ENCODE peak calls at places on chromosomes 1 and 21, in five cellular contexts. I, R, E, B and F are unnamed samples.
A peak's percentile ranks its signal among the peaks of the same experiment; 100 is the strongest.

GRCh38 chr21:26686278-26686677 is 113.2 kb upstream of the CYYR1 start:
- DNase-seq in I (no peak), R (no peak), E (no peak), B (no peak), F (peak; percentile 20)

GRCh38 chr1:102699524-102699923 is 408.8 kb downstream of the COL11A1 start:
- DNase-seq in I (no peak), R (no peak), E (no peak), B (no peak), F (no peak)

GRCh38 chr1:178263341-178263740 is 169.4 kb downstream of the RASAL2 start:
- DNase-seq in I (no peak), R (no peak), E (no peak), B (no peak), F (no peak)

GRCh38 chr1:94672001-94672400 is 130.4 kb upstream of the F3 start:
- DNase-seq in I (no peak), R (no peak), E (no peak), B (no peak), F (no peak)

GRCh38 chr1:161044535-161044907 is 1.3 kb downstream of the USF1 start:
- DNase-seq in I (no peak), R (no peak), E (no peak), B (no peak), F (no peak)

GRCh38 chr1:192839164-192840066 is 30.6 kb downstream of the RGS2 start:
- DNase-seq in I (no peak), R (no peak), E (no peak), B (no peak), F (no peak)

GRCh38 chr1:221543529-221544120 is 198.3 kb downstream of the DUSP10 start:
- DNase-seq in I (no peak), R (no peak), E (peak; percentile 2), B (no peak), F (peak; percentile 32)

GRCh38 chr21:36820176-36821031 is 121.5 kb downstream of the SIM2 start:
- DNase-seq in I (peak; percentile 21), R (no peak), E (no peak), B (no peak), F (peak; percentile 13)

GRCh38 chr1:9849691-9850441 is 26.1 kb upstream of the CLSTN1 start:
- DNase-seq in I (no peak), R (peak; percentile 51), E (no peak), B (no peak), F (no peak)

GRCh38 chr1:21910528-21911204 is 26.4 kb downstream of the HSPG2 start:
- DNase-seq in I (no peak), R (no peak), E (no peak), B (no peak), F (no peak)

GRCh38 chr1:92749024-92749634 is 35.8 kb downstream of the EVI5 start:
- DNase-seq in I (no peak), R (peak; percentile 40), E (peak; percentile 51), B (peak; percentile 62), F (peak; percentile 13)

GRCh38 chr1:210372491-210372890 is 43.8 kb downstream of the HHAT start:
- DNase-seq in I (no peak), R (no peak), E (no peak), B (no peak), F (no peak)

GRCh38 chr1:49597436-49597835 is 426.3 kb downstream of the AGBL4 start:
- DNase-seq in I (no peak), R (no peak), E (no peak), B (no peak), F (no peak)

GRCh38 chr1:117092594-117092993 is 29.0 kb downstream of the TRIM45 start:
- DNase-seq in I (no peak), R (no peak), E (no peak), B (no peak), F (no peak)

GRCh38 chr1:115065021-115065420 is 24.3 kb downstream of the TSPAN2 start:
- DNase-seq in I (no peak), R (no peak), E (no peak), B (no peak), F (no peak)

GRCh38 chr1:229643996-229644748 is 18.1 kb downstream of the URB2 start:
- DNase-seq in I (no peak), R (no peak), E (no peak), B (no peak), F (no peak)

GRCh38 chr1:214475331-214475730 is 76.1 kb downstream of the PTPN14 start:
- DNase-seq in I (no peak), R (no peak), E (no peak), B (no peak), F (no peak)

GRCh38 chr1:158075078-158075477 is 81.6 kb downstream of the KIRREL1 start:
- DNase-seq in I (no peak), R (no peak), E (no peak), B (no peak), F (no peak)

GRCh38 chr21:41786521-41786987 is 19.7 kb upstream of the RIPK4 start:
- DNase-seq in I (no peak), R (no peak), E (no peak), B (no peak), F (no peak)

GRCh38 chr1:150151291-150152181 is 1.8 kb downstream of the PLEKHO1 start:
- DNase-seq in I (no peak), R (no peak), E (no peak), B (no peak), F (no peak)

GRCh38 chr1:56995414-56996100 is 29.7 kb upstream of the C8B start:
- DNase-seq in I (no peak), R (no peak), E (no peak), B (no peak), F (no peak)

GRCh38 chr21:37429356-37429755 is 62.8 kb downstream of the DYRK1A start:
- DNase-seq in I (no peak), R (no peak), E (no peak), B (no peak), F (no peak)

GRCh38 chr1:167499657-167500056 is 18.7 kb downstream of the CD247 start:
- DNase-seq in I (no peak), R (no peak), E (no peak), B (no peak), F (no peak)

GRCh38 chr1:206864939-206865671 is at the start of gene IL20:
- DNase-seq in I (peak; percentile 43), R (peak; percentile 88), E (peak; percentile 45), B (peak; percentile 36), F (peak; percentile 80)

GRCh38 chr1:2290171-2290578 is 62.1 kb downstream of the SKI start:
- DNase-seq in I (no peak), R (peak; percentile 44), E (no peak), B (no peak), F (no peak)

GRCh38 chr1:156828414-156829085 is 11.9 kb upstream of the SH2D2A start:
- DNase-seq in I (no peak), R (no peak), E (no peak), B (no peak), F (no peak)

GRCh38 chr1:32466761-32467160 is 1.9 kb downstream of the ZBTB8B start:
- DNase-seq in I (no peak), R (no peak), E (no peak), B (no peak), F (no peak)

GRCh38 chr21:41112740-41113692 is 54.9 kb upstream of the BACE2 start:
- DNase-seq in I (no peak), R (no peak), E (no peak), B (no peak), F (peak; percentile 68)

GRCh38 chr1:244913806-244914205 is 49.5 kb upstream of the HNRNPU start:
- DNase-seq in I (no peak), R (no peak), E (no peak), B (no peak), F (no peak)

GRCh38 chr1:174153085-174153824 is 6.1 kb upstream of the RABGAP1L start:
- DNase-seq in I (no peak), R (no peak), E (no peak), B (peak; percentile 39), F (no peak)

GRCh38 chr1:31822766-31823165 is 6.9 kb upstream of the SPOCD1 start:
- DNase-seq in I (no peak), R (no peak), E (no peak), B (no peak), F (no peak)

GRCh38 chr1:178057863-178058576 is 35.9 kb upstream of the RASAL2 start:
- DNase-seq in I (no peak), R (no peak), E (no peak), B (no peak), F (peak; percentile 28)

GRCh38 chr1:212366901-212367300 is 47.8 kb downstream of the PACC1 start:
- DNase-seq in I (no peak), R (no peak), E (no peak), B (no peak), F (no peak)

GRCh38 chr1:42318601-42319000 is 16.4 kb downstream of the FOXJ3 start:
- DNase-seq in I (no peak), R (no peak), E (no peak), B (no peak), F (no peak)
- H3K9ac ChIP-seq in I (no peak overlapping the region), R (no peak overlapping the region), E (no peak overlapping the region), B (no peak overlapping the region), F (no peak overlapping the region)

DNA sequence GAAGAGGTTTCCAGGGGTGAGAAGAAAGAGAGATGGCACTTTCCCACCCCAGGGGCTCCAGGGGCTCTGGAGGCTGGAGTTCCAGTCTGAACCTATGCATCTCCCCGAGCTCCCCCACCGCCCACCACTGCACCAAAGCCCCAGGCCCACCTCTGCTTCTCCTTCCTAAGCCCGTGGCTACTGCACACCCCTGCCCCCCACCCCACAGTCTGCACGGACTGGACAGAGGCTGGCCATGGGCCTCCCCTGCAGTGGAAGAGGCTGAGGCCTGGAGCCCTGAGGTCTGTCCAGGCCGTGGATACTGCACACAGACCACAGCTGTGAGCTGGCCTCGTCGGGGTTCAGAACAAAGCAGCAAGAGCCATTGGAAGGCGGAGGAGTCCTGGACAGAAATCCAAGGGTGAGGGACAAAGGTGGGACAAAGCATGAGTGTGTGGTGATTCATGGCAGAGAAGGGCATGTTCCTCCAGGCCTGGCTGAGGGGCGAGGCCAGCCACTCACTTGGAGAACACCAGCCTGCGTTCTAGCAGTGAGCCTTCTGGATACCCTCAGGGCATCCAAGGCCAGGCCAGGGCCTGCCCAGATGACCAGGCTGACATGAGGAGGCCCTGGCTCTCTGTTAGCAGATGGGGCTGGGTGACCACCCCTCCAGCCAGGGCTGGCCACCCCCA is 244.8 kb upstream of the VAMP3 start:
- DNase-seq in I (no peak), R (no peak), E (no peak), B (no peak), F (no peak)
- TF ChIP-seq ZNF274 in I (no peak), R (no peak), E (no peak), B (no peak), F (no peak)

GRCh38 chr1:218108034-218108433 is 177.1 kb upstream of the RRP15 start:
- DNase-seq in I (no peak), R (no peak), E (no peak), B (no peak), F (no peak)
- H3K4me1 ChIP-seq in I (no peaks in the 10 kb centered on the region), R (no peaks in the 10 kb centered on the region), E (no peaks in the 10 kb centered on the region), B (no peaks in the 10 kb centered on the region), F (no peaks in the 10 kb centered on the region)

DNA sequence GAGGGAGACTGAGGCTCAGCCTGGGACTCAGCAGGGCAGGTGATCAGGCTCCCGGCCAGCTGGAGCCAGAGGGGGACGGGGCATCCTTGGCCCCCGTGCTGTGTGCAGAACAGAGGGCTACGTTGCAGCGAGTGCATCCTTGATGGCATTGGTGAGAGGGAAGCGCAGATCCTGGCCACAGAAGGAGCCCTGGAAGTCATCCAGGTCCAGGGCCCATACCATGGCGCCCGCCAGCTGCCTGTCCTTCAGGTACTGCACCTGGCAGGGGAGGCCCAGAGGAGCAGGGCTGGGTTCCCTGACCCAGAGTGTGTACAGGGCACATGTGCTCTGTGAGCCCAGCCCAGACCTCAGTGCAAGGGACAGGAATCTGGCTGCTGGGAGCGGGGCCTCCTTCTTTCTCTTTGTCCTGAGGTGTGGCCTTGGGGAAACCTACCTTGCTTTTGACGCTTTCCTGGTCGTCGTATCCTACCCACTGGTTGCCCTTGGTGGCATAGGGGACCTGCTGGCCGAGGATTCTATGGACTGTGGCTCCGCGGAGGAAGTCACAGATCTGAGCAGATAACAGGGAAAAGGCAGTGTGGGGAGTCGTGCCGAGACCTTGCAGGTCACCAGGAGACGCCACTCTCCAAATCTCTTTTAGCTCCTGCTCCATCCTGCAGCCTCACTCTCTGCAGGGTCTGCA is 3.8 kb upstream of the MYBPH start:
- DNase-seq in I (no peak), R (no peak), E (no peak), B (no peak), F (no peak)
- H3K9ac ChIP-seq in I (no peak overlapping the region), R (no peak overlapping the region), E (no peak overlapping the region), B (no peak overlapping the region), F (no peak overlapping the region)